ENCODE peak calls at places on chromosomes 6 and 20, in four cellular contexts. One of them, this sample, is unnamed.

GRCh38 chr6:126723541-126724170 is 383.7 kb downstream of the CENPW start:
- DNase-seq in stimulated activated CD8-positive, alpha-beta memory T cell treated with anti-CD3 and anti-CD28 coated beads, Interleukin-7, amount 100 ng/mL, for 1 hour: no peak
- DNase-seq in activated naive CD8-positive, alpha-beta T cell treated with anti-CD3 and anti-CD28 coated beads, Interleukin-2, amount 50 U/mL, for 16 hours: no peak
- DNase-seq in NCI-H1092 treated with DMSO at 0.1 percent for 48 hours: no peak
- DNase-seq in this sample: no peak

GRCh38 chr6:167238169-167238693 is 52.9 kb upstream of the UNC93A start:
- DNase-seq in stimulated activated CD8-positive, alpha-beta memory T cell treated with anti-CD3 and anti-CD28 coated beads, Interleukin-7, amount 100 ng/mL, for 1 hour: no peak
- DNase-seq in activated naive CD8-positive, alpha-beta T cell treated with anti-CD3 and anti-CD28 coated beads, Interleukin-2, amount 50 U/mL, for 16 hours: no peak
- DNase-seq in NCI-H1092 treated with DMSO at 0.1 percent for 48 hours: no peak
- DNase-seq in this sample: no peak

GRCh38 chr6:115514656-115515055 is 546.0 kb downstream of the FRK start:
- DNase-seq in stimulated activated CD8-positive, alpha-beta memory T cell treated with anti-CD3 and anti-CD28 coated beads, Interleukin-7, amount 100 ng/mL, for 1 hour: no peak
- DNase-seq in activated naive CD8-positive, alpha-beta T cell treated with anti-CD3 and anti-CD28 coated beads, Interleukin-2, amount 50 U/mL, for 16 hours: no peak
- DNase-seq in NCI-H1092 treated with DMSO at 0.1 percent for 48 hours: no peak
- DNase-seq in this sample: no peak

GRCh38 chr6:72245565-72245964 is 359.2 kb downstream of the RIMS1 start:
- DNase-seq in stimulated activated CD8-positive, alpha-beta memory T cell treated with anti-CD3 and anti-CD28 coated beads, Interleukin-7, amount 100 ng/mL, for 1 hour: no peak
- DNase-seq in activated naive CD8-positive, alpha-beta T cell treated with anti-CD3 and anti-CD28 coated beads, Interleukin-2, amount 50 U/mL, for 16 hours: no peak
- DNase-seq in NCI-H1092 treated with DMSO at 0.1 percent for 48 hours: no peak
- DNase-seq in this sample: no peak

GRCh38 chr6:50913105-50913770 is 94.6 kb downstream of the TFAP2B start:
- DNase-seq in stimulated activated CD8-positive, alpha-beta memory T cell treated with anti-CD3 and anti-CD28 coated beads, Interleukin-7, amount 100 ng/mL, for 1 hour: no peak
- DNase-seq in activated naive CD8-positive, alpha-beta T cell treated with anti-CD3 and anti-CD28 coated beads, Interleukin-2, amount 50 U/mL, for 16 hours: peak
- DNase-seq in NCI-H1092 treated with DMSO at 0.1 percent for 48 hours: no peak
- DNase-seq in this sample: no peak

GRCh38 chr6:47005486-47005885 is 36.6 kb downstream of the ADGRF1 start:
- DNase-seq in stimulated activated CD8-positive, alpha-beta memory T cell treated with anti-CD3 and anti-CD28 coated beads, Interleukin-7, amount 100 ng/mL, for 1 hour: no peak
- DNase-seq in activated naive CD8-positive, alpha-beta T cell treated with anti-CD3 and anti-CD28 coated beads, Interleukin-2, amount 50 U/mL, for 16 hours: no peak
- DNase-seq in NCI-H1092 treated with DMSO at 0.1 percent for 48 hours: no peak
- DNase-seq in this sample: no peak

GRCh38 chr20:6768228-6769185 is 1.0 kb downstream of the BMP2 start:
- DNase-seq in stimulated activated CD8-positive, alpha-beta memory T cell treated with anti-CD3 and anti-CD28 coated beads, Interleukin-7, amount 100 ng/mL, for 1 hour: no peak
- DNase-seq in activated naive CD8-positive, alpha-beta T cell treated with anti-CD3 and anti-CD28 coated beads, Interleukin-2, amount 50 U/mL, for 16 hours: no peak
- DNase-seq in NCI-H1092 treated with DMSO at 0.1 percent for 48 hours: no peak
- DNase-seq in this sample: no peak

GRCh38 chr20:6827472-6827871 is 60.0 kb downstream of the BMP2 start:
- DNase-seq in stimulated activated CD8-positive, alpha-beta memory T cell treated with anti-CD3 and anti-CD28 coated beads, Interleukin-7, amount 100 ng/mL, for 1 hour: no peak
- DNase-seq in activated naive CD8-positive, alpha-beta T cell treated with anti-CD3 and anti-CD28 coated beads, Interleukin-2, amount 50 U/mL, for 16 hours: no peak
- DNase-seq in NCI-H1092 treated with DMSO at 0.1 percent for 48 hours: no peak
- DNase-seq in this sample: no peak

GRCh38 chr6:46453221-46453620 is 38.0 kb downstream of the RCAN2 start:
- DNase-seq in stimulated activated CD8-positive, alpha-beta memory T cell treated with anti-CD3 and anti-CD28 coated beads, Interleukin-7, amount 100 ng/mL, for 1 hour: no peak
- DNase-seq in activated naive CD8-positive, alpha-beta T cell treated with anti-CD3 and anti-CD28 coated beads, Interleukin-2, amount 50 U/mL, for 16 hours: no peak
- DNase-seq in NCI-H1092 treated with DMSO at 0.1 percent for 48 hours: no peak
- DNase-seq in this sample: no peak

GRCh38 chr6:44650947-44651346 is 263.4 kb downstream of the CDC5L start:
- DNase-seq in stimulated activated CD8-positive, alpha-beta memory T cell treated with anti-CD3 and anti-CD28 coated beads, Interleukin-7, amount 100 ng/mL, for 1 hour: no peak
- DNase-seq in activated naive CD8-positive, alpha-beta T cell treated with anti-CD3 and anti-CD28 coated beads, Interleukin-2, amount 50 U/mL, for 16 hours: no peak
- DNase-seq in NCI-H1092 treated with DMSO at 0.1 percent for 48 hours: no peak
- DNase-seq in this sample: no peak